ENCODE peak calls at places on chromosomes 16 and 17, in four cellular contexts. B, N, Z and D are unnamed samples.

GRCh38 chr17:17839792-17840707 is 3.3 kb upstream of the SREBF1 start:
- DNase-seq in N (peak), B (peak), Z (peak), D (peak)

GRCh38 chr16:89873822-89874689 is 664 bp downstream of the TCF25 start:
- DNase-seq in N (peak), Z (peak), B (peak), D (peak)

GRCh38 chr17:76816590-76817135 is 51.5 kb upstream of the MGAT5B start:
- DNase-seq in N (peak), Z (peak), B (peak), D (peak)

GRCh38 chr16:25855818-25856217 is 164.1 kb downstream of the HS3ST4 start:
- DNase-seq in B (no peak), Z (no peak), N (no peak), D (no peak)

GRCh38 chr17:38762231-38762630 is 9.7 kb downstream of the PSMB3 start:
- DNase-seq in N (no peak), B (no peak), Z (no peak), D (no peak)

GRCh38 chr17:29603109-29603674 is 10.3 kb downstream of the ANKRD13B start:
- DNase-seq in N (no peak), B (no peak), Z (no peak), D (no peak)

GRCh38 chr17:65931246-65932149 is 260.4 kb downstream of the CEP112 start:
- DNase-seq in Z (no peak), N (no peak), B (no peak), D (no peak)

GRCh38 chr17:50630524-50631194 is 4.0 kb upstream of the ABCC3 start:
- DNase-seq in Z (peak), N (no peak), B (peak), D (no peak)

GRCh38 chr17:31525801-31526549 is 134.5 kb downstream of the RAB11FIP4 start:
- DNase-seq in B (peak), N (no peak), Z (no peak), D (no peak)

GRCh38 chr17:41049110-41049509 is 2.0 kb upstream of the KRTAP2-1 start:
- DNase-seq in B (no peak), N (no peak), Z (no peak), D (no peak)

GRCh38 chr17:41784207-41784744 is 2.2 kb downstream of the JUP start:
- DNase-seq in Z (no peak), N (no peak), B (peak), D (no peak)

GRCh38 chr16:81366316-81366932 is 51.7 kb downstream of the GAN start:
- DNase-seq in N (no peak), B (peak), Z (no peak), D (no peak)

GRCh38 chr16:53926209-53926608 is 222.3 kb downstream of the FTO start:
- DNase-seq in Z (no peak), N (no peak), B (no peak), D (no peak)

GRCh38 chr17:49873466-49873865 is 25.6 kb upstream of the TAC4 start:
- DNase-seq in B (no peak), N (no peak), Z (no peak), D (no peak)

GRCh38 chr16:84879569-84880487 is 60.0 kb downstream of the CRISPLD2 start:
- DNase-seq in Z (no peak), B (no peak), N (no peak), D (no peak)

GRCh38 chr17:27502526-27503324 is 46.5 kb downstream of the KSR1 start:
- DNase-seq in N (no peak), Z (no peak), B (no peak), D (peak)

GRCh38 chr16:88359008-88359407 is 23.8 kb upstream of the ZNF469 start:
- DNase-seq in N (no peak), B (peak), Z (no peak), D (no peak)

GRCh38 chr16:25260416-25260815 is 2.8 kb upstream of the ZKSCAN2 start:
- DNase-seq in N (no peak), Z (no peak), B (no peak), D (no peak)

GRCh38 chr17:61442136-61442775 is 10.0 kb upstream of the TBX4 start:
- DNase-seq in Z (no peak), N (no peak), B (no peak), D (no peak)

GRCh38 chr17:34519286-34519685 is 60.1 kb upstream of the TMEM132E start:
- DNase-seq in N (no peak), B (peak), Z (no peak), D (no peak)

GRCh38 chr16:30997887-30998711 is 12.3 kb downstream of the STX1B start:
- DNase-seq in B (no peak), Z (no peak), N (no peak), D (no peak)

GRCh38 chr17:55117063-55117611 is 147.6 kb upstream of the HLF start:
- DNase-seq in B (no peak), Z (no peak), N (no peak), D (no peak)